ENCODE peak calls at places on chromosomes 1 and 21, in four cellular contexts. X, B, F and G are unnamed samples.

GRCh38 chr21:45427331-45428271 is 22.6 kb downstream of the COL18A1 start:
- DNase-seq in X (peak; percentile 96), F (no peak), B (peak; percentile 91), G (no peak)

GRCh38 chr1:226711976-226712778 is 26.9 kb downstream of the ITPKB start:
- DNase-seq in X (no peak), B (no peak), F (peak; percentile 71), G (no peak)

GRCh38 chr1:10629816-10630571 is 155.2 kb downstream of the PEX14 start:
- DNase-seq in B (no peak), F (no peak), X (no peak), G (no peak)

GRCh38 chr1:1267488-1268283 is 6.0 kb downstream of the UBE2J2 start:
- DNase-seq in X (no peak), F (no peak), B (no peak), G (no peak)

GRCh38 chr1:155255243-155256100 is at the start of gene ENTREP3:
- DNase-seq in F (peak; percentile 79), X (peak; percentile 77), B (no peak), G (peak; percentile 69)

GRCh38 chr1:11178021-11179015 is 10.8 kb upstream of the ANGPTL7 start:
- DNase-seq in B (no peak), X (no peak), F (no peak), G (no peak)

GRCh38 chr1:245538671-245539070 is 383.9 kb downstream of the KIF26B start:
- DNase-seq in F (no peak), X (peak; percentile 8), B (no peak), G (no peak)

GRCh38 chr1:8009043-8010002 is 16.8 kb downstream of the ERRFI1 start:
- DNase-seq in F (no peak), X (peak; percentile 44), B (no peak), G (no peak)

GRCh38 chr1:24048205-24048869 is 63.6 kb downstream of the MYOM3 start:
- DNase-seq in B (no peak), F (no peak), X (peak; percentile 50), G (no peak)

GRCh38 chr21:27315373-27315772 is 348.5 kb upstream of the ADAMTS5 start:
- DNase-seq in F (no peak), B (no peak), X (no peak), G (no peak)

GRCh38 chr1:229669333-229669732 is 43.3 kb downstream of the URB2 start:
- DNase-seq in X (peak; percentile 55), F (no peak), B (no peak), G (no peak)

GRCh38 chr1:164637461-164638375 is 78.7 kb downstream of the PBX1 start:
- DNase-seq in X (peak; percentile 91), B (no peak), F (no peak), G (no peak)

GRCh38 chr1:243465738-243466137 is 209.9 kb downstream of the SDCCAG8 start:
- DNase-seq in F (no peak), X (no peak), B (no peak), G (no peak)

GRCh38 chr1:53896673-53897229 is 2.8 kb downstream of the DIO1 start:
- DNase-seq in X (peak; percentile 56), B (no peak), F (no peak), G (no peak)

GRCh38 chr1:119266386-119266785 is 102.2 kb upstream of the HAO2 start:
- DNase-seq in X (no peak), F (peak; percentile 28), B (no peak), G (peak; percentile 43)

GRCh38 chr21:34845521-34846213 is 176.9 kb downstream of the CLIC6 start:
- DNase-seq in X (peak; percentile 88), F (peak; percentile 56), B (peak; percentile 27), G (peak; percentile 26)

GRCh38 chr1:53511933-53512806 is 53.0 kb downstream of the DMRTB1 start:
- DNase-seq in X (peak; percentile 80), F (no peak), B (no peak), G (no peak)

GRCh38 chr1:15080328-15081033 is 73.1 kb upstream of the TMEM51 start:
- DNase-seq in F (no peak), X (no peak), B (no peak), G (no peak)

GRCh38 chr1:145885738-145886287 is at the start of gene ANKRD35:
- DNase-seq in F (peak; percentile 85), X (peak; percentile 65), B (no peak), G (peak; percentile 81)

GRCh38 chr1:77672374-77672773 is 10.1 kb downstream of the ZZZ3 start:
- DNase-seq in F (no peak), X (no peak), B (no peak), G (no peak)

GRCh38 chr1:209368864-209369598 is 214.5 kb upstream of the CAMK1G start:
- DNase-seq in F (no peak), B (no peak), X (peak; percentile 96), G (no peak)

GRCh38 chr1:48864913-48865312 is 88.2 kb upstream of the BEND5 start:
- DNase-seq in X (no peak), F (no peak), B (no peak), G (no peak)

GRCh38 chr1:25232866-25233784 is 823 bp upstream of the SYF2 start:
- DNase-seq in B (peak; percentile 89), F (peak; percentile 74), X (peak; percentile 93), G (peak; percentile 76)

GRCh38 chr21:45986316-45987051 is 4.9 kb downstream of the COL6A1 start:
- DNase-seq in X (no peak), F (no peak), B (no peak), G (no peak)

GRCh38 chr1:235617140-235617539 is 32.4 kb downstream of the GNG4 start:
- DNase-seq in F (no peak), X (no peak), B (no peak), G (no peak)

GRCh38 chr1:170309389-170310013 is 163.7 kb downstream of the NTMT2 start:
- DNase-seq in F (no peak), X (peak; percentile 92), B (no peak), G (no peak)

GRCh38 chr1:86741947-86742572 is 37.7 kb downstream of the SH3GLB1 start:
- DNase-seq in F (no peak), B (no peak), X (peak; percentile 67), G (no peak)

GRCh38 chr1:95041491-95042165 is 31.1 kb downstream of the ALG14 start:
- DNase-seq in X (peak; percentile 91), F (no peak), B (peak; percentile 32), G (no peak)